ENCODE peak calls at places on chromosomes 13 and 19, in four cellular contexts. One of them, this sample, is unnamed. For H3K36me3, the result is how much of the 10 kb centered on the place peaks cover.

GRCh38 chr13:50910483-50910805 is 853 bp downstream of the RNASEH2B start:
- DNase-seq in spleen: no peak
- DNase-seq in right lobe of liver: peak
- DNase-seq in adrenal gland: no peak
- DNase-seq in this sample: no peak

GRCh38 chr19:48445256-48445605 is 552 bp upstream of the GRWD1 start:
- DNase-seq in spleen: no peak
- DNase-seq in right lobe of liver: no peak
- DNase-seq in adrenal gland: no peak
- DNase-seq in this sample: peak

GRCh38 chr13:26867451-26868067 is 107.0 kb upstream of the GPR12 start:
- DNase-seq in spleen: no peak
- DNase-seq in right lobe of liver: no peak
- DNase-seq in adrenal gland: peak
- DNase-seq in this sample: peak

GRCh38 chr13:41565221-41565620 is 107.9 kb downstream of the RGCC start:
- DNase-seq in spleen: no peak
- DNase-seq in right lobe of liver: no peak
- DNase-seq in adrenal gland: no peak
- DNase-seq in this sample: no peak

GRCh38 chr19:45922281-45922680 is 7.7 kb upstream of the NANOS2 start:
- DNase-seq in spleen: no peak
- DNase-seq in right lobe of liver: no peak
- DNase-seq in adrenal gland: no peak
- DNase-seq in this sample: no peak

GRCh38 chr19:588093-588742 is 1.5 kb upstream of the HCN2 start:
- DNase-seq in spleen: no peak
- DNase-seq in right lobe of liver: no peak
- DNase-seq in adrenal gland: peak
- DNase-seq in this sample: peak

GRCh38 chr19:51602189-51602854 is 27.9 kb downstream of the SIGLEC5 start:
- DNase-seq in spleen: no peak
- DNase-seq in right lobe of liver: no peak
- DNase-seq in adrenal gland: no peak
- DNase-seq in this sample: no peak

GRCh38 chr19:45800009-45800553 is 7.4 kb upstream of the DMWD start:
- DNase-seq in spleen: no peak
- DNase-seq in right lobe of liver: no peak
- DNase-seq in adrenal gland: peak
- DNase-seq in this sample: no peak

GRCh38 chr13:69857188-69857821 is 250.3 kb upstream of the ATXN8OS start:
- DNase-seq in spleen: no peak
- DNase-seq in right lobe of liver: no peak
- DNase-seq in adrenal gland: no peak
- DNase-seq in this sample: no peak

GRCh38 chr19:3605361-3605760 is 1.3 kb downstream of the TBXA2R start:
- DNase-seq in spleen: no peak
- DNase-seq in right lobe of liver: no peak
- DNase-seq in adrenal gland: no peak
- DNase-seq in this sample: no peak

GRCh38 chr13:113565526-113566226 is 18.9 kb upstream of the TFDP1 start:
- DNase-seq in spleen: peak
- DNase-seq in right lobe of liver: no peak
- DNase-seq in adrenal gland: peak
- DNase-seq in this sample: peak

GRCh38 chr19:54287456-54287855 is 6.5 kb upstream of the LILRB2 start:
- DNase-seq in spleen: no peak
- DNase-seq in right lobe of liver: no peak
- DNase-seq in adrenal gland: no peak
- DNase-seq in this sample: no peak

GRCh38 chr13:31444266-31444862 is 244.6 kb downstream of the B3GLCT start:
- DNase-seq in spleen: no peak
- DNase-seq in right lobe of liver: no peak
- DNase-seq in adrenal gland: no peak
- DNase-seq in this sample: no peak

GRCh38 chr19:29211562-29212416 is 1.2 kb downstream of the UQCRFS1 start:
- DNase-seq in spleen: no peak
- DNase-seq in right lobe of liver: no peak
- DNase-seq in adrenal gland: peak
- DNase-seq in this sample: no peak

GRCh38 chr19:28815257-28815656 is 397.7 kb downstream of the UQCRFS1 start:
- DNase-seq in spleen: no peak
- DNase-seq in right lobe of liver: no peak
- DNase-seq in adrenal gland: no peak
- DNase-seq in this sample: no peak

GRCh38 chr13:64688893-64689677 is 2541.1 kb downstream of the PCDH9 start:
- DNase-seq in spleen: no peak
- DNase-seq in right lobe of liver: no peak
- DNase-seq in adrenal gland: no peak
- DNase-seq in this sample: no peak

GRCh38 chr13:32362574-32362973 is 47.3 kb downstream of the BRCA2 start:
- DNase-seq in spleen: no peak
- DNase-seq in right lobe of liver: no peak
- DNase-seq in adrenal gland: no peak
- DNase-seq in this sample: no peak

GRCh38 chr13:113821847-113822246 is 42.0 kb downstream of the GAS6 start:
- DNase-seq in spleen: no peak
- DNase-seq in right lobe of liver: no peak
- DNase-seq in adrenal gland: no peak
- DNase-seq in this sample: no peak

GRCh38 chr13:54183166-54183565 is 1154.6 kb downstream of the OLFM4 start:
- DNase-seq in spleen: no peak
- DNase-seq in right lobe of liver: no peak
- DNase-seq in adrenal gland: no peak
- DNase-seq in this sample: no peak

GRCh38 chr13:32026619-32027018 is 5.0 kb upstream of the FRY start:
- DNase-seq in spleen: no peak
- DNase-seq in right lobe of liver: no peak
- DNase-seq in adrenal gland: no peak
- DNase-seq in this sample: no peak

GRCh38 chr13:113938716-113939115 is 35.2 kb downstream of the C13orf46 start:
- DNase-seq in spleen: no peak
- DNase-seq in right lobe of liver: no peak
- DNase-seq in adrenal gland: no peak
- DNase-seq in this sample: no peak

GRCh38 chr13:107669356-107669755 is 546.0 kb downstream of the LIG4 start:
- DNase-seq in spleen: no peak
- DNase-seq in right lobe of liver: no peak
- DNase-seq in adrenal gland: no peak
- DNase-seq in this sample: no peak

GRCh38 chr19:12159773-12160414 is 3.0 kb upstream of the ZNF136 start:
- DNase-seq in spleen: no peak
- DNase-seq in right lobe of liver: no peak
- DNase-seq in adrenal gland: no peak
- DNase-seq in this sample: peak

GRCh38 chr13:33249066-33249465 is 36.5 kb downstream of the STARD13 start:
- DNase-seq in spleen: no peak
- DNase-seq in right lobe of liver: no peak
- DNase-seq in adrenal gland: no peak
- DNase-seq in this sample: no peak

DNA sequence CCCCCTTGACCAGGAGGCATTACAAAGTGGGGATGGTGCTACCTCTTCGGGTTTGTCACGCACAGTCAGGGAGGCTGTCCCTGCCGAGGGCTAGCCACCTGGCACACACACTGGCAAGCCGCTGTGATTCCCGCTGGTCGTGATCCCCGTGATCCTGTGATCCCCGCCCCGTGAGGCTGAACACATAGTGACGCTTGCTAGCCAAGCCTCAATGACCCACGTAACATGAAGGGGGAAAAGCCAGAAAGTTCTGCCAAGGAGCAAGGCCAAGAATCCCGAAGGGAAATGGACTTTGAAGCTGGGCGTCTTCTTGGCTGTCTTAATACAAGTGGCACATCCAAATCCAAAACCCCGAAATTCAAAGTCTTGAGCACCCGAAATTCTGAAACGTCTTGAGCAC is 13.7 kb downstream of the LDLR start:
- DNase-seq in spleen: no peak
- DNase-seq in right lobe of liver: no peak
- DNase-seq in adrenal gland: peak
- DNase-seq in this sample: no peak
- H3K36me3 ChIP-seq in spleen: half or more
- H3K36me3 ChIP-seq in right lobe of liver: half or more
- H3K36me3 ChIP-seq in adrenal gland: half or more
- H3K36me3 ChIP-seq in this sample: under half

GRCh38 chr19:1592755-1593628 is at the start of gene MBD3:
- DNase-seq in spleen: peak
- DNase-seq in right lobe of liver: peak
- DNase-seq in adrenal gland: peak
- DNase-seq in this sample: peak
- TF ChIP-seq POLR2A in spleen: no peak
- TF ChIP-seq POLR2A in right lobe of liver: peak
- TF ChIP-seq POLR2A in adrenal gland: peak
- TF ChIP-seq POLR2A in this sample: no peak

DNA sequence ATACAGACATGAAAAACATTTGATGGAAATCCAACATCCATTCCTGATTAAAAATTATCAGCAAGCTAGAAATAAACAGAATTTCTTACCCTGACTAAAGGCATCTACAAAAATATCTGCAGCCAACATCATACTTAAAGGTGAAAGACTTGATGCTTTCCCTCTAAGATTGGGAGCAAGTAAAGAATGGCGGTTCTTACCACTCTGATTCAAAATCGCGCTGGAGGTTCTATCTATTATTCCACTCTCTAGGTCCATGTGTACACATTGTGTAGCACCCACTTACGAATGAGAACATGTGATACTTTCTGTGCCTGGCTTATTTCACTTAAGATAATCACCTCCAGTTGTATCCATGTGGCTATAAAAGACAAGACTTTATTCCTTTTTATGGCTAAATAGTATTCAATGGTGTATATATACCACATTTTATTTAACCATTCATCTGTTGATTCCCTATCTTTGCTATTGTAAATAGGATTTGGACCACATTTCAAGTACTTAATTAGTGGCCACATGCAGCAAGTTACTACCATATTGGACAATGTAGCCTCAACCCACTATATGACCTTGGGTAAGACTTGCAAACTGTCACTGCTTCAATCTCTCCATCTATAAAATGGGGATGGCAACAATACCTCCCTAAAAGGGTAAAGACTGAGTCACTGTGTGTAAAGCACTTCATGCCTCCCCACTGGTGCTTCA is 38.4 kb upstream of the CYP2A7 start:
- DNase-seq in spleen: no peak
- DNase-seq in right lobe of liver: no peak
- DNase-seq in adrenal gland: no peak
- DNase-seq in this sample: no peak
- H3K36me3 ChIP-seq in spleen: under half
- H3K36me3 ChIP-seq in right lobe of liver: under half
- H3K36me3 ChIP-seq in adrenal gland: under half
- H3K36me3 ChIP-seq in this sample: under half

DNA sequence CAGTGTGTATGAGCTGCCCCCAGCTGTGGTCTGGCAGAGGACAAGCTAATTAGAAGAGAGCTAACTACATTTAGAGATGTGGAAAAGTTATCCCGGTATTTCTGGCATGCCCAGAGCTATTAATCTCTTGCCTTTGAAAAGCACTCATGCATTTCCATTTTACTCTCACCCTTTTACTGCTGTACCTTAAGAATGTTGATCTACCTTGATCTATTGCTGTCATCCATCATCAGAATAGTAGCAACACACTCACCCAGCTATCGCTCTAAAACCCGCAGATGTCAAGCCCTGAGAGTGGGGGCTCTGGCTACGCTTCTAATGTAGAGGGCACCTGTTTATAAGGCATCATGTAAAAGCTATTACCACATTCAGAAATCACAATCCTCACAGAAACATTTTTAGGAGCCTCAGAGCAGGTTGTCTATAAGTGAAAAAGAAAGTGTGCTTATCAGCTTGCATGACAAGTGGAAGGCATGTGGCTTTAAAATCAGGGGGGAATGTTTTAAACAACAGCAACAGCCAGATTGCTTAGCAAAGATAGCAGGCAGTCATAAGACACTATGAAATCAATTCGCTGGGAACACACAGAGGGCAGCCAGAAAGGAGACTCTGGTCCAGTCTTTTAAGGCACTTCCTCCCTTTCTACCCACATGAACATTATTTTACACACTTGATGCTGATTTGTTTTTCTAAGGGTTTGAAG is 224.2 kb upstream of the IRS2 start:
- DNase-seq in spleen: no peak
- DNase-seq in right lobe of liver: no peak
- DNase-seq in adrenal gland: no peak
- DNase-seq in this sample: no peak
- TF ChIP-seq POLR2A in spleen: no peak
- TF ChIP-seq POLR2A in right lobe of liver: no peak
- TF ChIP-seq POLR2A in adrenal gland: no peak
- TF ChIP-seq POLR2A in this sample: no peak

GRCh38 chr19:47210180-47210490 is 20.9 kb downstream of the BBC3 start:
- DNase-seq in spleen: no peak
- DNase-seq in right lobe of liver: no peak
- DNase-seq in adrenal gland: no peak
- DNase-seq in this sample: no peak

GRCh38 chr19:47221080-47221841 is 9.7 kb downstream of the BBC3 start:
- DNase-seq in spleen: no peak
- DNase-seq in right lobe of liver: no peak
- DNase-seq in adrenal gland: no peak
- DNase-seq in this sample: no peak

GRCh38 chr19:47210689-47211316 is 20.2 kb downstream of the BBC3 start:
- DNase-seq in spleen: peak
- DNase-seq in right lobe of liver: peak
- DNase-seq in adrenal gland: peak
- DNase-seq in this sample: peak

DNA sequence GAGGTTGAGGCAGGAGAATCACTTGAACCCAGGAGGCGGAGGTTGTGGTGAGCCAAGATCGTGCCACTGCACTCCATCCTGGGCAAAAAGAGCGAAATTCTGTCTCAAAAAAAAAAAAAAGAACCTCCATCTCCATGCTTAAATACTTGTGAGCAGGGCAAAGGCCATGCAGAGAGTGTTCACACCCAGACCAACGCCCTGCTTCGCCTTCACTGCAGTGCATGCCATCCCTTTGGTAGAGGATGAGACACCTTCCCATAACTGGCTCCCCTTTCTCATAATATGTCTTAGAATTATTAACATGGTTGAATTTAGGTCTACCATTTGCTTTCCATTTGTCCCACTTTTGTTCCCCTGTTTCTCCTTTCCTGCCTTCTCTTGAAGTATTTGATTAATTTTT is 15.4 kb downstream of the BBC3 start:
- DNase-seq in spleen: no peak
- DNase-seq in right lobe of liver: no peak
- DNase-seq in adrenal gland: no peak
- DNase-seq in this sample: no peak
- H3K36me3 ChIP-seq in spleen: under half
- H3K36me3 ChIP-seq in right lobe of liver: under half
- H3K36me3 ChIP-seq in adrenal gland: under half
- H3K36me3 ChIP-seq in this sample: under half

GRCh38 chr13:21079761-21080730 is 18.7 kb upstream of the LATS2 start:
- DNase-seq in spleen: no peak
- DNase-seq in right lobe of liver: no peak
- DNase-seq in adrenal gland: no peak
- DNase-seq in this sample: no peak
- TF ChIP-seq POLR2A in spleen: no peak
- TF ChIP-seq POLR2A in right lobe of liver: no peak
- TF ChIP-seq POLR2A in adrenal gland: no peak
- TF ChIP-seq POLR2A in this sample: no peak

This sample was measured in testis.